ENCODE peak calls at places on chromosome 13, in six cellular contexts. One of them, this sample, is unnamed.
A peak's percentile ranks its signal among the peaks of the same experiment; 100 is the strongest.

GRCh38 chr13:25977216-25977615 is 74.6 kb downstream of the SHISA2 start:
- DNase-seq in neuronal stem cell: no peak
- DNase-seq in trophoblast cell: peak; percentile 34
- DNase-seq in IMR-90: no peak
- DNase-seq in H9: peak; percentile 94
- DNase-seq in H1: peak; percentile 63
- DNase-seq in this sample: no peak

GRCh38 chr13:48783181-48783630 is 129.5 kb downstream of the CYSLTR2 start:
- DNase-seq in neuronal stem cell: no peak
- DNase-seq in trophoblast cell: peak; percentile 99
- DNase-seq in IMR-90: peak; percentile 100
- DNase-seq in H9: no peak
- DNase-seq in H1: no peak
- DNase-seq in this sample: peak; percentile 99

GRCh38 chr13:100392709-100393630 is 195.6 kb downstream of the GGACT start:
- DNase-seq in neuronal stem cell: peak; percentile 14
- DNase-seq in trophoblast cell: peak; percentile 86
- DNase-seq in IMR-90: peak; percentile 100
- DNase-seq in H9: peak; percentile 86
- DNase-seq in H1: no peak
- DNase-seq in this sample: peak; percentile 100

GRCh38 chr13:76330756-76331155 is 555.4 kb downstream of the KCTD12 start:
- DNase-seq in neuronal stem cell: no peak
- DNase-seq in trophoblast cell: no peak
- DNase-seq in IMR-90: no peak
- DNase-seq in H9: no peak
- DNase-seq in H1: no peak
- DNase-seq in this sample: no peak

GRCh38 chr13:110161112-110161897 is 145.7 kb downstream of the COL4A1 start:
- DNase-seq in neuronal stem cell: no peak
- DNase-seq in trophoblast cell: peak; percentile 43
- DNase-seq in IMR-90: no peak
- DNase-seq in H9: no peak
- DNase-seq in H1: no peak
- DNase-seq in this sample: no peak

GRCh38 chr13:73339086-73339485 is 280.3 kb downstream of the KLF5 start:
- DNase-seq in neuronal stem cell: no peak
- DNase-seq in trophoblast cell: peak; percentile 52
- DNase-seq in IMR-90: no peak
- DNase-seq in H9: no peak
- DNase-seq in H1: no peak
- DNase-seq in this sample: peak; percentile 38

GRCh38 chr13:114032121-114032799 is 58.4 kb upstream of the C13orf46 start:
- DNase-seq in neuronal stem cell: no peak
- DNase-seq in trophoblast cell: no peak
- DNase-seq in IMR-90: peak; percentile 75
- DNase-seq in H9: no peak
- DNase-seq in H1: no peak
- DNase-seq in this sample: peak; percentile 85

GRCh38 chr13:66210677-66211076 is 1019.5 kb downstream of the PCDH9 start:
- DNase-seq in neuronal stem cell: no peak
- DNase-seq in trophoblast cell: peak; percentile 24
- DNase-seq in IMR-90: peak; percentile 91
- DNase-seq in H9: no peak
- DNase-seq in H1: no peak
- DNase-seq in this sample: peak; percentile 88

GRCh38 chr13:39023316-39023715 is 14.6 kb downstream of the PROSER1 start:
- DNase-seq in neuronal stem cell: no peak
- DNase-seq in trophoblast cell: peak; percentile 94
- DNase-seq in IMR-90: peak; percentile 69
- DNase-seq in H9: no peak
- DNase-seq in H1: no peak
- DNase-seq in this sample: peak; percentile 66

GRCh38 chr13:106859505-106859904 is 291.6 kb upstream of the ARGLU1 start:
- DNase-seq in neuronal stem cell: no peak
- DNase-seq in trophoblast cell: peak; percentile 82
- DNase-seq in IMR-90: no peak
- DNase-seq in H9: peak; percentile 41
- DNase-seq in H1: no peak
- DNase-seq in this sample: no peak

GRCh38 chr13:48667136-48667535 is 13.4 kb downstream of the CYSLTR2 start:
- DNase-seq in neuronal stem cell: no peak
- DNase-seq in trophoblast cell: peak; percentile 97
- DNase-seq in IMR-90: no peak
- DNase-seq in H9: no peak
- DNase-seq in H1: no peak
- DNase-seq in this sample: no peak

GRCh38 chr13:42836930-42837329 is 55.5 kb downstream of the FAM216B start:
- DNase-seq in neuronal stem cell: no peak
- DNase-seq in trophoblast cell: peak; percentile 26
- DNase-seq in IMR-90: peak; percentile 51
- DNase-seq in H9: no peak
- DNase-seq in H1: no peak
- DNase-seq in this sample: peak; percentile 84

GRCh38 chr13:112655898-112656297 is 33.9 kb upstream of the ATP11A start:
- DNase-seq in neuronal stem cell: no peak
- DNase-seq in trophoblast cell: no peak
- DNase-seq in IMR-90: no peak
- DNase-seq in H9: no peak
- DNase-seq in H1: no peak
- DNase-seq in this sample: no peak

GRCh38 chr13:107185889-107186288 is 618.0 kb upstream of the ARGLU1 start:
- DNase-seq in neuronal stem cell: no peak
- DNase-seq in trophoblast cell: no peak
- DNase-seq in IMR-90: peak; percentile 84
- DNase-seq in H9: no peak
- DNase-seq in H1: no peak
- DNase-seq in this sample: peak; percentile 88

GRCh38 chr13:66574606-66575005 is 655.5 kb downstream of the PCDH9 start:
- DNase-seq in neuronal stem cell: no peak
- DNase-seq in trophoblast cell: no peak
- DNase-seq in IMR-90: peak; percentile 48
- DNase-seq in H9: no peak
- DNase-seq in H1: no peak
- DNase-seq in this sample: no peak

GRCh38 chr13:98576215-98576945 is 527 bp downstream of the STK24 start:
- DNase-seq in neuronal stem cell: peak; percentile 29
- DNase-seq in trophoblast cell: no peak
- DNase-seq in IMR-90: no peak
- DNase-seq in H9: no peak
- DNase-seq in H1: no peak
- DNase-seq in this sample: no peak

GRCh38 chr13:64075543-64076271 is 2660.1 kb upstream of the PCDH20 start:
- DNase-seq in neuronal stem cell: no peak
- DNase-seq in trophoblast cell: peak; percentile 21
- DNase-seq in IMR-90: no peak
- DNase-seq in H9: no peak
- DNase-seq in H1: no peak
- DNase-seq in this sample: no peak

GRCh38 chr13:70960841-70961443 is 852.7 kb upstream of the KLHL1 start:
- DNase-seq in neuronal stem cell: peak; percentile 29
- DNase-seq in trophoblast cell: peak; percentile 62
- DNase-seq in IMR-90: peak; percentile 13
- DNase-seq in H9: no peak
- DNase-seq in H1: no peak
- DNase-seq in this sample: peak; percentile 50

GRCh38 chr13:114043421-114044053 is 69.7 kb upstream of the C13orf46 start:
- DNase-seq in neuronal stem cell: peak; percentile 29
- DNase-seq in trophoblast cell: peak; percentile 29
- DNase-seq in IMR-90: peak; percentile 95
- DNase-seq in H9: peak; percentile 86
- DNase-seq in H1: no peak
- DNase-seq in this sample: peak; percentile 98

GRCh38 chr13:64339373-64340063 is 2890.6 kb downstream of the PCDH9 start:
- DNase-seq in neuronal stem cell: no peak
- DNase-seq in trophoblast cell: no peak
- DNase-seq in IMR-90: no peak
- DNase-seq in H9: no peak
- DNase-seq in H1: no peak
- DNase-seq in this sample: no peak

GRCh38 chr13:102978168-102978567 is 88.0 kb downstream of the SLC10A2 start:
- DNase-seq in neuronal stem cell: no peak
- DNase-seq in trophoblast cell: no peak
- DNase-seq in IMR-90: no peak
- DNase-seq in H9: no peak
- DNase-seq in H1: no peak
- DNase-seq in this sample: no peak

GRCh38 chr13:37360556-37360955 is 238.0 kb downstream of the POSTN start:
- DNase-seq in neuronal stem cell: no peak
- DNase-seq in trophoblast cell: no peak
- DNase-seq in IMR-90: peak; percentile 46
- DNase-seq in H9: no peak
- DNase-seq in H1: no peak
- DNase-seq in this sample: peak; percentile 26

GRCh38 chr13:52599853-52600603 is 42.2 kb upstream of the HNRNPA1L2 start:
- DNase-seq in neuronal stem cell: no peak
- DNase-seq in trophoblast cell: peak; percentile 44
- DNase-seq in IMR-90: peak; percentile 13
- DNase-seq in H9: peak; percentile 67
- DNase-seq in H1: peak; percentile 75
- DNase-seq in this sample: no peak

GRCh38 chr13:93963266-93964131 is 516.0 kb downstream of the DCT start:
- DNase-seq in neuronal stem cell: no peak
- DNase-seq in trophoblast cell: peak; percentile 17
- DNase-seq in IMR-90: peak; percentile 61
- DNase-seq in H9: no peak
- DNase-seq in H1: no peak
- DNase-seq in this sample: peak; percentile 52

GRCh38 chr13:26921918-26922317 is 161.3 kb upstream of the GPR12 start:
- DNase-seq in neuronal stem cell: no peak
- DNase-seq in trophoblast cell: no peak
- DNase-seq in IMR-90: no peak
- DNase-seq in H9: no peak
- DNase-seq in H1: no peak
- DNase-seq in this sample: no peak

GRCh38 chr13:111554539-111555267 is 234.3 kb downstream of the TEX29 start:
- DNase-seq in neuronal stem cell: no peak
- DNase-seq in trophoblast cell: no peak
- DNase-seq in IMR-90: no peak
- DNase-seq in H9: no peak
- DNase-seq in H1: no peak
- DNase-seq in this sample: no peak

DNA sequence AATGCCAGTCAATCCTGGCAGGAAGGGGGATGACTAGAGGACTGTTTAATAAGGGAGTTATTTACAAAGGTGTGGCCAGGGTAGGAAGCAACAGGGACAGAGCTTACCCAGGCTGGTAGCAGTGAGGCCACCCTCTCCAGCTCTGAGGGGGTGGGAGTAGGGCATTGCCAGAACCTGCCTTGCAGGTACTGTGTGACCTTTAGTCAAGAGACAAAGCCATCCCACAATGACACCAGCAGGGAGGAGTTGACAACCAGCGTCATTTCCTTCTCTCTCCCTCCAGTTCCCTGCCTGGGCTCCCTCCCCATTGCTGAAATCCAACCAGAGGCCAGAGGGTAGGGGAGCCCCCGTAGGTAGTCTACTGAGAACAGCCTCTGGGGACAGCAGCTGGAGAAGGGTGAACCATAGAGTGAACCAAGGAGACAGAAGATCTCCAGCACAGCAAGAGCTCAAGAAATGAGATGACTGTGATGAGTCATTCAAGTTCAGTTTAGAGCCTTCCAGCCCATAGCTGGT is 33.3 kb upstream of the SPATA13 start:
- DNase-seq in neuronal stem cell: no peak
- DNase-seq in trophoblast cell: peak; percentile 9
- DNase-seq in IMR-90: peak; percentile 43
- DNase-seq in H9: no peak
- DNase-seq in H1: no peak
- DNase-seq in this sample: peak; percentile 43
- H2AFZ ChIP-seq in neuronal stem cell: no peak overlapping the region
- H2AFZ ChIP-seq in trophoblast cell: no peak overlapping the region
- H2AFZ ChIP-seq in IMR-90: peak overlapping the region; percentile 13
- H2AFZ ChIP-seq in H9: no peak overlapping the region
- H2AFZ ChIP-seq in H1: peak overlapping the region; percentile 51
- H2AFZ ChIP-seq in this sample: no peak overlapping the region

GRCh38 chr13:21872795-21873194 is 201.9 kb downstream of the FGF9 start:
- DNase-seq in neuronal stem cell: no peak
- DNase-seq in trophoblast cell: no peak
- DNase-seq in IMR-90: peak; percentile 12
- DNase-seq in H9: no peak
- DNase-seq in H1: no peak
- DNase-seq in this sample: no peak
- H3K18ac ChIP-seq in neuronal stem cell: no peak overlapping the region
- H3K18ac ChIP-seq in trophoblast cell: no peak overlapping the region
- H3K18ac ChIP-seq in IMR-90: peak overlapping the region; percentile 31
- H3K18ac ChIP-seq in H9: no peak overlapping the region
- H3K18ac ChIP-seq in H1: no peak overlapping the region
- H3K18ac ChIP-seq in this sample: no peak overlapping the region

GRCh38 chr13:67859904-67860303 is 629.8 kb upstream of the PCDH9 start:
- DNase-seq in neuronal stem cell: no peak
- DNase-seq in trophoblast cell: no peak
- DNase-seq in IMR-90: no peak
- DNase-seq in H9: no peak
- DNase-seq in H1: no peak
- DNase-seq in this sample: no peak

GRCh38 chr13:67857581-67858310 is 627.6 kb upstream of the PCDH9 start:
- DNase-seq in neuronal stem cell: no peak
- DNase-seq in trophoblast cell: no peak
- DNase-seq in IMR-90: no peak
- DNase-seq in H9: no peak
- DNase-seq in H1: no peak
- DNase-seq in this sample: no peak

GRCh38 chr13:67855837-67856238 is 625.7 kb upstream of the PCDH9 start:
- DNase-seq in neuronal stem cell: no peak
- DNase-seq in trophoblast cell: no peak
- DNase-seq in IMR-90: no peak
- DNase-seq in H9: no peak
- DNase-seq in H1: no peak
- DNase-seq in this sample: no peak
- H3K14ac ChIP-seq in neuronal stem cell: no peak overlapping the region
- H3K14ac ChIP-seq in trophoblast cell: no peak overlapping the region
- H3K14ac ChIP-seq in IMR-90: no peak overlapping the region
- H3K14ac ChIP-seq in H9: no peak overlapping the region
- H3K14ac ChIP-seq in H1: no peak overlapping the region
- H3K14ac ChIP-seq in this sample: no peak overlapping the region

GRCh38 chr13:34808649-34809048 is 133.4 kb upstream of the NBEA start:
- DNase-seq in neuronal stem cell: no peak
- DNase-seq in trophoblast cell: no peak
- DNase-seq in IMR-90: no peak
- DNase-seq in H9: no peak
- DNase-seq in H1: no peak
- DNase-seq in this sample: no peak

GRCh38 chr13:34805347-34805746 is 136.7 kb upstream of the NBEA start:
- DNase-seq in neuronal stem cell: no peak
- DNase-seq in trophoblast cell: no peak
- DNase-seq in IMR-90: no peak
- DNase-seq in H9: no peak
- DNase-seq in H1: no peak
- DNase-seq in this sample: no peak

DNA sequence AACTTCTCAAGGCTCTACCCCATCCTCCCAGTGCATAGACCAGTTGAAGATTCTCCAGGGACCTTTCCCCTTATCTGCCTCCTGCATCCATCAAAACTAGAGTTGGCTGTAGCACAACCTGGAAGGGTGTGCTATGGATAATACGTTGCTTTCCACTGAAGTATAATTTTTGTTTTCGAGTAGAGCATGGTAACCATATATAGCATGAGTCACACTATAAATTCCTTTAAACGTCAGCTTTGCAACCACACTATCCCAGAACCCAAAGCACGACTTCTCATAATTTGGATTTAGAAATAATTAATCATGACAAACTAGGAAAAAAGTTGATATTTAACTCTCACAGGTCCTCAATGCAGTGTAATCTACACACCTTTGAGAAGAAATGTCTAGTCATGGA is 138.3 kb upstream of the NBEA start:
- DNase-seq in neuronal stem cell: no peak
- DNase-seq in trophoblast cell: no peak
- DNase-seq in IMR-90: no peak
- DNase-seq in H9: no peak
- DNase-seq in H1: no peak
- DNase-seq in this sample: no peak
- H2AFZ ChIP-seq in neuronal stem cell: no peak overlapping the region
- H2AFZ ChIP-seq in trophoblast cell: no peak overlapping the region
- H2AFZ ChIP-seq in IMR-90: no peak overlapping the region
- H2AFZ ChIP-seq in H9: no peak overlapping the region
- H2AFZ ChIP-seq in H1: peak overlapping the region; percentile 50
- H2AFZ ChIP-seq in this sample: no peak overlapping the region

This sample was measured in mesenchymal stem cell.